ENCODE peak calls at places on chromosomes 1 and 21, in eight cellular contexts. C is lung; J is HAP-1; K is SK-MEL-5; U is SK-N-SH; S is stimulated activated CD4-positive, alpha-beta T cell treated with anti-CD3 and anti-CD28 coated beads, Interleukin-4, amount 100 ng/mL, for 24 hours; E is CD8-positive, alpha-beta memory T cell; L is endodermal cell. B is an unnamed sample.

GRCh38 chr1:177959793-177960515 is 9.9 kb downstream of the SEC16B start:
- DNase-seq in E (no peak), J (peak; percentile 28), L (no peak), U (no peak), C (no peak), S (no peak), K (peak; percentile 61), B (peak; percentile 78)

GRCh38 chr21:32812035-32812434 is 40.5 kb upstream of the PAXBP1 start:
- DNase-seq in S (no peak), K (no peak), C (no peak), L (no peak), U (no peak), E (no peak), J (no peak), B (peak; percentile 58)

GRCh38 chr1:36968730-36969129 is 65.6 kb downstream of the GRIK3 start:
- DNase-seq in K (no peak), L (no peak), J (no peak), S (no peak), U (no peak), E (no peak), C (no peak), B (peak; percentile 54)

GRCh38 chr1:228334226-228334935 is 72.3 kb downstream of the TRIM11 start:
- DNase-seq in J (no peak), U (no peak), L (peak; percentile 38), S (no peak), K (no peak), C (no peak), E (no peak), B (peak; percentile 52)

GRCh38 chr21:45318146-45318555 is 30.5 kb upstream of the POFUT2 start:
- DNase-seq in J (no peak), S (no peak), U (no peak), C (no peak), L (no peak), K (no peak), E (no peak), B (peak; percentile 10)

GRCh38 chr1:213399695-213400094 is 348.7 kb downstream of the RPS6KC1 start:
- DNase-seq in L (no peak), J (peak; percentile 59), E (no peak), U (no peak), C (no peak), K (peak; percentile 78), S (no peak), B (no peak)

GRCh38 chr1:161172349-161172748 is 5.0 kb downstream of the B4GALT3 start:
- DNase-seq in K (no peak), C (no peak), E (no peak), S (no peak), L (no peak), J (no peak), U (no peak), B (no peak)

GRCh38 chr1:89833183-89834077 is 12.6 kb downstream of the LRRC8D start:
- DNase-seq in J (peak; percentile 53), U (no peak), E (no peak), C (no peak), K (peak; percentile 84), L (no peak), S (no peak), B (no peak)

GRCh38 chr1:3097861-3098260 is 28.9 kb downstream of the PRDM16 start:
- DNase-seq in S (no peak), C (no peak), K (no peak), J (no peak), E (no peak), L (no peak), U (no peak), B (no peak)

GRCh38 chr1:13761883-13762282 is 61.9 kb downstream of the PRDM2 start:
- DNase-seq in U (no peak), S (no peak), C (no peak), L (no peak), K (no peak), J (no peak), E (no peak), B (no peak)

GRCh38 chr1:211613108-211613947 is 34.4 kb upstream of the SLC30A1 start:
- DNase-seq in S (no peak), E (no peak), U (no peak), C (peak; percentile 68), K (peak; percentile 59), L (no peak), J (no peak), B (peak; percentile 96)

GRCh38 chr1:43442756-43443155 is 11.0 kb downstream of the HYI start:
- DNase-seq in C (no peak), J (no peak), L (peak; percentile 37), U (no peak), K (no peak), E (no peak), S (no peak), B (no peak)

GRCh38 chr1:229156819-229157218 is 114.1 kb upstream of the RAB4A start:
- DNase-seq in L (peak; percentile 71), K (no peak), U (peak; percentile 49), E (no peak), J (no peak), S (no peak), C (no peak), B (peak; percentile 38)

GRCh38 chr1:39294531-39294930 is 90.0 kb downstream of the MACF1 start:
- DNase-seq in E (no peak), S (no peak), C (no peak), U (no peak), J (no peak), K (no peak), L (no peak), B (no peak)

GRCh38 chr1:51284487-51284954 is 45.8 kb downstream of the TTC39A start:
- DNase-seq in C (peak; percentile 56), U (peak; percentile 71), E (no peak), K (no peak), S (no peak), L (no peak), J (no peak), B (no peak)

GRCh38 chr21:46442938-46443337 is 15.8 kb upstream of the DIP2A start:
- DNase-seq in S (no peak), J (no peak), E (no peak), L (no peak), C (no peak), U (no peak), K (no peak), B (no peak)

GRCh38 chr1:226308166-226308722 is 720 bp downstream of the LIN9 start:
- DNase-seq in E (no peak), U (no peak), S (peak; percentile 17), L (no peak), K (peak; percentile 16), C (no peak), J (no peak), B (peak; percentile 61)

GRCh38 chr1:64215576-64215975 is 12.2 kb downstream of the UBE2U start:
- DNase-seq in S (no peak), J (no peak), E (no peak), L (no peak), U (no peak), C (no peak), K (no peak), B (no peak)

GRCh38 chr1:21924503-21925005 is 12.6 kb downstream of the HSPG2 start:
- DNase-seq in S (no peak), C (no peak), U (no peak), K (no peak), J (no peak), L (no peak), E (no peak), B (peak; percentile 60)

GRCh38 chr1:223844521-223844961 is 1.2 kb downstream of the TP53BP2 start:
- DNase-seq in J (peak; percentile 16), U (no peak), C (no peak), S (peak; percentile 72), L (no peak), K (no peak), E (peak; percentile 25), B (no peak)

GRCh38 chr1:1875932-1876331 is 15.0 kb downstream of the GNB1 start:
- DNase-seq in K (no peak), E (no peak), L (no peak), J (no peak), C (no peak), S (peak; percentile 30), U (no peak), B (no peak)

GRCh38 chr1:68188644-68189340 is 43.5 kb downstream of the WLS start:
- DNase-seq in U (no peak), E (no peak), C (no peak), S (no peak), L (no peak), K (no peak), J (no peak), B (no peak)

GRCh38 chr21:26686278-26686677 is 113.2 kb upstream of the CYYR1 start:
- DNase-seq in C (no peak), U (peak; percentile 17), J (peak; percentile 43), L (peak; percentile 73), E (no peak), S (peak; percentile 11), K (peak; percentile 60), B (no peak)

GRCh38 chr21:40300300-40300699 is 433.1 kb downstream of the PCP4 start:
- DNase-seq in E (no peak), L (peak; percentile 63), J (no peak), U (no peak), K (no peak), C (no peak), S (no peak), B (no peak)

GRCh38 chr21:40383951-40384350 is 463.0 kb downstream of the DSCAM start:
- DNase-seq in L (no peak), U (peak; percentile 15), C (no peak), S (no peak), E (no peak), J (no peak), K (no peak), B (no peak)

GRCh38 chr1:25065246-25066238 is 135.5 kb upstream of the RUNX3 start:
- DNase-seq in J (no peak), K (no peak), C (no peak), S (no peak), E (peak; percentile 58), U (peak; percentile 74), L (no peak), B (peak; percentile 93)

GRCh38 chr1:174812656-174813055 is 187.1 kb upstream of the CACYBP start:
- DNase-seq in U (no peak), L (peak; percentile 58), S (no peak), K (no peak), C (no peak), E (no peak), J (no peak), B (no peak)

GRCh38 chr1:4796161-4796998 is 142.0 kb downstream of the AJAP1 start:
- DNase-seq in L (no peak), E (no peak), C (no peak), J (no peak), K (no peak), U (no peak), S (no peak), B (no peak)

GRCh38 chr1:34711469-34711868 is 43.4 kb upstream of the GJB5 start:
- DNase-seq in E (no peak), S (no peak), K (peak; percentile 46), L (no peak), C (no peak), J (no peak), U (peak; percentile 21), B (no peak)

GRCh38 chr1:181601186-181601950 is 118.1 kb downstream of the CACNA1E start:
- DNase-seq in K (no peak), U (no peak), C (no peak), L (no peak), E (no peak), S (no peak), J (no peak), B (no peak)

GRCh38 chr1:212224102-212224501 is 61.1 kb upstream of the PPP2R5A start:
- DNase-seq in E (no peak), J (no peak), L (no peak), K (no peak), U (no peak), C (no peak), S (no peak), B (no peak)